ENCODE peak calls at places on chromosomes 5 and 9, in nine cellular contexts. R is A549, C is WTC11, V is HepG2, O is SK-N-SH, E is H1, A is HCT116, S is K562, J is endothelial cell of umbilical vein. T is an unnamed sample.

GRCh38 chr5:42745426-42745825 is 11.2 kb upstream of the CCDC152 start:
- DNase-seq in R (peak; percentile 11), C (peak; percentile 67), V (peak; percentile 14), O (no peak), E (peak; percentile 25), A (peak; percentile 13), S (peak; percentile 26), J (no peak), T (peak; percentile 16)

GRCh38 chr5:111999286-111999685 is 242.3 kb upstream of the NREP start:
- DNase-seq in R (no peak), C (no peak), V (no peak), O (no peak), E (no peak), A (no peak), S (no peak), J (no peak), T (no peak)

GRCh38 chr5:148998174-148998797 is 64.6 kb downstream of the SH3TC2 start:
- DNase-seq in R (peak; percentile 65), C (no peak), V (peak; percentile 38), O (peak; percentile 38), E (no peak), A (peak; percentile 63), S (peak; percentile 16), J (peak; percentile 68), T (peak; percentile 59)

GRCh38 chr9:6978591-6978990 is 220.8 kb downstream of the KDM4C start:
- DNase-seq in R (no peak), C (no peak), V (no peak), O (no peak), E (no peak), A (no peak), S (no peak), J (no peak), T (no peak)

GRCh38 chr9:133404440-133405002 is 13.3 kb downstream of the REXO4 start:
- DNase-seq in R (no peak), C (no peak), V (no peak), O (no peak), E (no peak), A (no peak), S (no peak), J (no peak), T (no peak)

GRCh38 chr5:150406120-150407096 is 6.3 kb downstream of the CD74 start:
- DNase-seq in R (no peak), C (no peak), V (no peak), O (no peak), E (no peak), A (no peak), S (no peak), J (no peak), T (no peak)

GRCh38 chr5:147763791-147764525 is 18.6 kb downstream of the JAKMIP2 start:
- DNase-seq in R (no peak), C (no peak), V (peak; percentile 15), O (no peak), E (no peak), A (no peak), S (no peak), J (no peak), T (no peak)

GRCh38 chr9:131618071-131618479 is 72.8 kb downstream of the PRRT1B start:
- DNase-seq in R (no peak), C (no peak), V (peak; percentile 78), O (peak; percentile 77), E (no peak), A (no peak), S (no peak), J (peak; percentile 60), T (no peak)

GRCh38 chr9:136378171-136379002 is 4.9 kb upstream of the CARD9 start:
- DNase-seq in R (no peak), C (no peak), V (no peak), O (no peak), E (no peak), A (no peak), S (no peak), J (no peak), T (peak; percentile 40)

GRCh38 chr9:16245756-16246440 is 624.6 kb downstream of the BNC2 start:
- DNase-seq in R (peak; percentile 28), C (no peak), V (no peak), O (no peak), E (no peak), A (no peak), S (no peak), J (no peak), T (no peak)

GRCh38 chr9:133199648-133200321 is 9.3 kb downstream of the OBP2B start:
- DNase-seq in R (no peak), C (peak; percentile 34), V (no peak), O (no peak), E (no peak), A (no peak), S (no peak), J (no peak), T (peak; percentile 81)

GRCh38 chr5:168752416-168753190 is 173.4 kb upstream of the PANK3 start:
- DNase-seq in R (no peak), C (no peak), V (no peak), O (no peak), E (no peak), A (no peak), S (no peak), J (no peak), T (no peak)

GRCh38 chr5:79588645-79589044 is 23.6 kb upstream of the TENT2 start:
- DNase-seq in R (no peak), C (no peak), V (no peak), O (no peak), E (no peak), A (no peak), S (peak; percentile 24), J (no peak), T (no peak)

GRCh38 chr9:14348241-14349140 is 34.5 kb upstream of the NFIB start:
- DNase-seq in R (no peak), C (no peak), V (no peak), O (peak; percentile 16), E (no peak), A (no peak), S (no peak), J (peak; percentile 52), T (no peak)

GRCh38 chr5:82174128-82174918 is 103.8 kb downstream of the RPS23 start:
- DNase-seq in R (peak; percentile 76), C (peak; percentile 88), V (peak; percentile 55), O (peak; percentile 16), E (peak; percentile 51), A (peak; percentile 60), S (peak; percentile 63), J (peak; percentile 62), T (peak; percentile 75)

DNA sequence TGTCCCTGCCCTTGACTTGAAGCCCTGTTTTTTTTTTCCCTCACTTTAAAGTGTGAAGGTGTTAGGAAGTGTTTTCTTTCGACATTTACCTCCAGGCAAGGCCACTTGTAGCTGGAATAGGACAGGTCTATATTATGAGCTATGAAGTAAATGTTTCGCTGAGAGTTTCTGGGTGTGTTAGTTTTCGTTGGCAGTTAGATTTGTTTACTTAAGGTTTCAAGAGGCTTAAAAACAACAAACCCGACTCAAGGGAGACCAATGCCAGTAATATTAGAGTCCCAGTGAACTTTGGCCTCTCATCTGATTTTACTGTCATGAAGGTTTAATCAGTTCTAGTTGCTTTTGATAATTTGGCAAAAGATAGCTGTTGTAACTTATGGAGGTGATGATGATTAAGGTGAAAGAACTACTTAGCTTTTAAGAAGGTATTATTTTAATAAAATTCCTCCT is 25.2 kb downstream of the OCLN start:
- DNase-seq in R (peak; percentile 73), C (no peak), V (peak; percentile 79), O (no peak), E (no peak), A (no peak), S (no peak), J (peak; percentile 81), T (no peak)
- TF ChIP-seq MAX in R (peak; percentile 26), C (no peak), V (no peak), O (no peak), E (no peak), A (peak; percentile 43), S (no peak), J (no peak), T (no peak)

GRCh38 chr9:93684161-93684765 is 107.9 kb downstream of the PHF2 start:
- DNase-seq in R (no peak), C (peak; percentile 4), V (no peak), O (no peak), E (no peak), A (no peak), S (no peak), J (no peak), T (no peak)
- TF ChIP-seq MAX in R (no peak), C (no peak), V (no peak), O (no peak), E (no peak), A (no peak), S (no peak), J (no peak), T (no peak)

DNA sequence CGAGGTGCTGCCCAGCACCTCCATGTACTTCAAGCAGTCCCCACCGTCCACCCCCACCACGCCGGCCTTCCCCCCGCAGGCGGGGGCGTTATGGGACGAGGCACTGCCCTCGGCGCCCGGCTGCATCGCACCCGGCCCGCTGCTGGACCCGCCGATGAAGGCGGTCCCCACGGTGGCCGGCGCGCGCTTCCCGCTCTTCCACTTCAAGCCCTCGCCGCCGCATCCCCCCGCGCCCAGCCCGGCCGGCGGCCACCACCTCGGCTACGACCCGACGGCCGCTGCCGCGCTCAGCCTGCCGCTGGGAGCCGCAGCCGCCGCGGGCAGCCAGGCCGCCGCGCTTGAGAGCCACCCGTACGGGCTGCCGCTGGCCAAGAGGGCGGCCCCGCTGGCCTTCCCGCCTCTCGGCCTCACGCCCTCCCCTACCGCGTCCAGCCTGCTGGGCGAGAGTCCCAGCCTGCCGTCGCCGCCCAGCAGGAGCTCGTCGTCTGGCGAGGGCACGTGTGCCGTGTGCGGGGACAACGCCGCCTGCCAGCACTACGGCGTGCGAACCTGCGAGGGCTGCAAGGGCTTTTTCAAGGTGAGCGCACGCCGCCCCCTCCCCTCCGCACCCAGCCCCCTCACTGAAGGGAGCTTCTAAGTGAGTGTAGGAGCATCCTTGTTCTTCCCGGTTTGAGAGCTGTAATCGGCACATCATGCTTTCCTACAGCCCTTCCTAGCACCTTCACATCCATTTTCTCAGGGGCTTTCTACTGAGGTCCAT is 6.9 kb downstream of the NR4A3 start:
- DNase-seq in R (no peak), C (peak; percentile 50), V (no peak), O (no peak), E (no peak), A (no peak), S (no peak), J (no peak), T (no peak)
- TF ChIP-seq MAX in R (no peak), C (peak; percentile 99), V (no peak), O (no peak), E (peak; percentile 100), A (no peak), S (no peak), J (no peak), T (no peak)

DNA sequence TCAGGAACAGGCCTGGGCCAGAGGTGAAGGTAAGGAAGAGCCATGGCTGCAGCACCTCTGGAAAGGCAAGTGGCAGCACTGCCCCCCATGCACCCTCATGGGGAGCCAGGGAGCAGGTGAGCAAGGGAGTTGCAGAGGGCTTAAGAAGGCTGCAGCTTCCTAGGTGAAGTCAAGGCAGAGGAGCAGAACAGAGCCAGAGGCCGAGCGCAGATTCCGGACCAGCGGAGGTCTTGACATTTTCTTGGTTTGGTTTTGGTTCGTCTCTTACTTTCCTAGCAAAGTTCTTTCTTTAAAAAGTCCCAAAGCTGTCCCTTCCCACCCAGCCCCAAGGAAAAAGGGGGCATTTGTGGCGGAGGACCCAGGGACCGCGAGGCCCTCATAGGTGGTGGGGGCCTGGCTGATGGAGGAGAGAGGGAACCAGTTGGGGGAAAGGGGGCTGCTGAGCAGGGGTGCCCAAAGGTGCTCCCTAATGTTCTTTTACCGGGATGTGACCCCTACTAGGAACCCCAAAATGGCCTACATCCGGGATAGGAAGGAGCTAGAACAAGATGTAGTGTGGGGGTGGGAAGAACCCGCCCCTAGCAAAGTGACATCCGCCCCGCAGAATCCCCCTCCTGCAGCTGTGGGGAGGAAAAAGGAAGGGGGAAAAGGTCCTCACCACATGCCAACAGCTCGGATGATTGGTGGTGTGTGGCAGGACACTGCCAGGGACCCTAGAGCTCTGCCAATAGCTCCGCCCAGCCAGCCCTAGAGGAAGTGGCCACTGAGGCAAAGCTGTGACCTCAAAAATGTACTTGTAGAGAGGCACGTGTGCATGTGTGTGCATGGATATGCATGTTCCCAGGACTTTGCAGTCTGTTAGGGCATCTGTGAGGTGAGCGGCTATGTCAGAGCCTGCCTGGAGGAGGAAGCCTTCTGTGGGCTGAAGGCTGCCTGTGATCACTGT is 914 bp upstream of the CD72 start:
- DNase-seq in R (no peak), C (no peak), V (no peak), O (no peak), E (no peak), A (no peak), S (no peak), J (no peak), T (peak; percentile 96)
- TF ChIP-seq MAX in R (no peak), C (no peak), V (no peak), O (no peak), E (no peak), A (no peak), S (no peak), J (no peak), T (peak; percentile 94)

T was measured in NB4.